ENCODE peak calls at places on chromosomes 5 and 9, in nine cellular contexts. One of them, this sample, is unnamed.

GRCh38 chr5:146233441-146233840 is 30.0 kb downstream of the RBM27 start:
- DNase-seq in cardiac fibroblast: peak
- DNase-seq in activated B cell treated with CpG ODN at 0.5 μM for 24 hours: no peak
- DNase-seq in transverse colon: no peak
- DNase-seq in nephron progenitor cell: no peak
- DNase-seq in fibroblast of the aortic adventitia: peak
- DNase-seq in colonic mucosa: no peak
- DNase-seq in CD8-positive, alpha-beta T cell: no peak
- DNase-seq in PC-9: no peak
- DNase-seq in this sample: no peak

GRCh38 chr5:79330071-79330470 is 94.1 kb downstream of the JMY start:
- DNase-seq in cardiac fibroblast: peak
- DNase-seq in activated B cell treated with CpG ODN at 0.5 μM for 24 hours: no peak
- DNase-seq in transverse colon: no peak
- DNase-seq in nephron progenitor cell: no peak
- DNase-seq in fibroblast of the aortic adventitia: peak
- DNase-seq in colonic mucosa: no peak
- DNase-seq in CD8-positive, alpha-beta T cell: no peak
- DNase-seq in PC-9: no peak
- DNase-seq in this sample: no peak

GRCh38 chr9:68560131-68560844 is 19.6 kb upstream of the TMEM252 start:
- DNase-seq in cardiac fibroblast: peak
- DNase-seq in activated B cell treated with CpG ODN at 0.5 μM for 24 hours: peak
- DNase-seq in transverse colon: peak
- DNase-seq in nephron progenitor cell: peak
- DNase-seq in fibroblast of the aortic adventitia: peak
- DNase-seq in colonic mucosa: peak
- DNase-seq in CD8-positive, alpha-beta T cell: peak
- DNase-seq in PC-9: no peak
- DNase-seq in this sample: peak

GRCh38 chr5:125199968-125200841 is 453.8 kb upstream of the ZNF608 start:
- DNase-seq in cardiac fibroblast: no peak
- DNase-seq in activated B cell treated with CpG ODN at 0.5 μM for 24 hours: no peak
- DNase-seq in transverse colon: no peak
- DNase-seq in nephron progenitor cell: peak
- DNase-seq in fibroblast of the aortic adventitia: no peak
- DNase-seq in colonic mucosa: no peak
- DNase-seq in CD8-positive, alpha-beta T cell: no peak
- DNase-seq in PC-9: no peak
- DNase-seq in this sample: no peak

GRCh38 chr5:168372351-168372946 is 81.0 kb downstream of the WWC1 start:
- DNase-seq in cardiac fibroblast: no peak
- DNase-seq in activated B cell treated with CpG ODN at 0.5 μM for 24 hours: no peak
- DNase-seq in transverse colon: no peak
- DNase-seq in nephron progenitor cell: no peak
- DNase-seq in fibroblast of the aortic adventitia: no peak
- DNase-seq in colonic mucosa: no peak
- DNase-seq in CD8-positive, alpha-beta T cell: no peak
- DNase-seq in PC-9: no peak
- DNase-seq in this sample: no peak

GRCh38 chr9:136857606-136858412 is 5.7 kb downstream of the MAMDC4 start:
- DNase-seq in cardiac fibroblast: no peak
- DNase-seq in activated B cell treated with CpG ODN at 0.5 μM for 24 hours: no peak
- DNase-seq in transverse colon: peak
- DNase-seq in nephron progenitor cell: no peak
- DNase-seq in fibroblast of the aortic adventitia: no peak
- DNase-seq in colonic mucosa: peak
- DNase-seq in CD8-positive, alpha-beta T cell: no peak
- DNase-seq in PC-9: peak
- DNase-seq in this sample: peak

GRCh38 chr5:106959447-106959846 is 711.3 kb downstream of the EFNA5 start:
- DNase-seq in cardiac fibroblast: no peak
- DNase-seq in activated B cell treated with CpG ODN at 0.5 μM for 24 hours: no peak
- DNase-seq in transverse colon: peak
- DNase-seq in nephron progenitor cell: no peak
- DNase-seq in fibroblast of the aortic adventitia: no peak
- DNase-seq in colonic mucosa: peak
- DNase-seq in CD8-positive, alpha-beta T cell: no peak
- DNase-seq in PC-9: peak
- DNase-seq in this sample: no peak

GRCh38 chr9:96686638-96687335 is 31.7 kb upstream of the PRXL2C start:
- DNase-seq in cardiac fibroblast: peak
- DNase-seq in activated B cell treated with CpG ODN at 0.5 μM for 24 hours: peak
- DNase-seq in transverse colon: peak
- DNase-seq in nephron progenitor cell: peak
- DNase-seq in fibroblast of the aortic adventitia: peak
- DNase-seq in colonic mucosa: peak
- DNase-seq in CD8-positive, alpha-beta T cell: peak
- DNase-seq in PC-9: peak
- DNase-seq in this sample: peak

GRCh38 chr9:5509573-5509972 is 758 bp upstream of the PDCD1LG2 start:
- DNase-seq in cardiac fibroblast: peak
- DNase-seq in activated B cell treated with CpG ODN at 0.5 μM for 24 hours: no peak
- DNase-seq in transverse colon: no peak
- DNase-seq in nephron progenitor cell: no peak
- DNase-seq in fibroblast of the aortic adventitia: peak
- DNase-seq in colonic mucosa: no peak
- DNase-seq in CD8-positive, alpha-beta T cell: no peak
- DNase-seq in PC-9: peak
- DNase-seq in this sample: no peak

GRCh38 chr9:89999534-90000370 is 394.9 kb downstream of the GADD45G start:
- DNase-seq in cardiac fibroblast: peak
- DNase-seq in activated B cell treated with CpG ODN at 0.5 μM for 24 hours: peak
- DNase-seq in transverse colon: peak
- DNase-seq in nephron progenitor cell: no peak
- DNase-seq in fibroblast of the aortic adventitia: peak
- DNase-seq in colonic mucosa: peak
- DNase-seq in CD8-positive, alpha-beta T cell: peak
- DNase-seq in PC-9: no peak
- DNase-seq in this sample: peak

GRCh38 chr9:90726215-90726614 is 75.4 kb upstream of the SYK start:
- DNase-seq in cardiac fibroblast: no peak
- DNase-seq in activated B cell treated with CpG ODN at 0.5 μM for 24 hours: no peak
- DNase-seq in transverse colon: no peak
- DNase-seq in nephron progenitor cell: no peak
- DNase-seq in fibroblast of the aortic adventitia: no peak
- DNase-seq in colonic mucosa: no peak
- DNase-seq in CD8-positive, alpha-beta T cell: no peak
- DNase-seq in PC-9: no peak
- DNase-seq in this sample: no peak

GRCh38 chr9:88387035-88387732 is 1.1 kb upstream of the SPIN1 start:
- DNase-seq in cardiac fibroblast: peak
- DNase-seq in activated B cell treated with CpG ODN at 0.5 μM for 24 hours: peak
- DNase-seq in transverse colon: peak
- DNase-seq in nephron progenitor cell: peak
- DNase-seq in fibroblast of the aortic adventitia: peak
- DNase-seq in colonic mucosa: peak
- DNase-seq in CD8-positive, alpha-beta T cell: peak
- DNase-seq in PC-9: peak
- DNase-seq in this sample: no peak

GRCh38 chr5:175124821-175125220 is 319.2 kb downstream of the DRD1 start:
- DNase-seq in cardiac fibroblast: no peak
- DNase-seq in activated B cell treated with CpG ODN at 0.5 μM for 24 hours: no peak
- DNase-seq in transverse colon: no peak
- DNase-seq in nephron progenitor cell: no peak
- DNase-seq in fibroblast of the aortic adventitia: no peak
- DNase-seq in colonic mucosa: no peak
- DNase-seq in CD8-positive, alpha-beta T cell: no peak
- DNase-seq in PC-9: no peak
- DNase-seq in this sample: no peak

GRCh38 chr5:16588434-16589214 is 28.2 kb downstream of the RETREG1 start:
- DNase-seq in cardiac fibroblast: no peak
- DNase-seq in activated B cell treated with CpG ODN at 0.5 μM for 24 hours: no peak
- DNase-seq in transverse colon: no peak
- DNase-seq in nephron progenitor cell: no peak
- DNase-seq in fibroblast of the aortic adventitia: no peak
- DNase-seq in colonic mucosa: no peak
- DNase-seq in CD8-positive, alpha-beta T cell: no peak
- DNase-seq in PC-9: no peak
- DNase-seq in this sample: no peak

GRCh38 chr9:116941266-116941665 is 254.2 kb downstream of the TRIM32 start:
- DNase-seq in cardiac fibroblast: no peak
- DNase-seq in activated B cell treated with CpG ODN at 0.5 μM for 24 hours: no peak
- DNase-seq in transverse colon: no peak
- DNase-seq in nephron progenitor cell: no peak
- DNase-seq in fibroblast of the aortic adventitia: no peak
- DNase-seq in colonic mucosa: no peak
- DNase-seq in CD8-positive, alpha-beta T cell: no peak
- DNase-seq in PC-9: no peak
- DNase-seq in this sample: no peak

GRCh38 chr9:128078504-128079434 is 10.7 kb downstream of the SLC25A25 start:
- DNase-seq in cardiac fibroblast: peak
- DNase-seq in activated B cell treated with CpG ODN at 0.5 μM for 24 hours: no peak
- DNase-seq in transverse colon: peak
- DNase-seq in nephron progenitor cell: no peak
- DNase-seq in fibroblast of the aortic adventitia: peak
- DNase-seq in colonic mucosa: peak
- DNase-seq in CD8-positive, alpha-beta T cell: no peak
- DNase-seq in PC-9: peak
- DNase-seq in this sample: no peak

GRCh38 chr5:172953776-172954189 is 5.4 kb upstream of the RPL26L1 start:
- DNase-seq in cardiac fibroblast: peak
- DNase-seq in activated B cell treated with CpG ODN at 0.5 μM for 24 hours: no peak
- DNase-seq in transverse colon: no peak
- DNase-seq in nephron progenitor cell: no peak
- DNase-seq in fibroblast of the aortic adventitia: peak
- DNase-seq in colonic mucosa: no peak
- DNase-seq in CD8-positive, alpha-beta T cell: no peak
- DNase-seq in PC-9: no peak
- DNase-seq in this sample: no peak

GRCh38 chr5:111548992-111549649 is 36.8 kb upstream of the STARD4 start:
- DNase-seq in cardiac fibroblast: no peak
- DNase-seq in activated B cell treated with CpG ODN at 0.5 μM for 24 hours: no peak
- DNase-seq in transverse colon: peak
- DNase-seq in nephron progenitor cell: no peak
- DNase-seq in fibroblast of the aortic adventitia: peak
- DNase-seq in colonic mucosa: no peak
- DNase-seq in CD8-positive, alpha-beta T cell: no peak
- DNase-seq in PC-9: no peak
- DNase-seq in this sample: no peak

GRCh38 chr5:158119852-158120708 is 261.1 kb upstream of the CLINT1 start:
- DNase-seq in cardiac fibroblast: no peak
- DNase-seq in activated B cell treated with CpG ODN at 0.5 μM for 24 hours: no peak
- DNase-seq in transverse colon: no peak
- DNase-seq in nephron progenitor cell: no peak
- DNase-seq in fibroblast of the aortic adventitia: no peak
- DNase-seq in colonic mucosa: no peak
- DNase-seq in CD8-positive, alpha-beta T cell: no peak
- DNase-seq in PC-9: peak
- DNase-seq in this sample: no peak

GRCh38 chr9:136545065-136545965 is 533 bp downstream of the NOTCH1 start:
- DNase-seq in cardiac fibroblast: no peak
- DNase-seq in activated B cell treated with CpG ODN at 0.5 μM for 24 hours: peak
- DNase-seq in transverse colon: no peak
- DNase-seq in nephron progenitor cell: peak
- DNase-seq in fibroblast of the aortic adventitia: no peak
- DNase-seq in colonic mucosa: no peak
- DNase-seq in CD8-positive, alpha-beta T cell: peak
- DNase-seq in PC-9: no peak
- DNase-seq in this sample: no peak

GRCh38 chr5:143061161-143061945 is 291.2 kb downstream of the ARHGAP26 start:
- DNase-seq in cardiac fibroblast: peak
- DNase-seq in activated B cell treated with CpG ODN at 0.5 μM for 24 hours: no peak
- DNase-seq in transverse colon: no peak
- DNase-seq in nephron progenitor cell: no peak
- DNase-seq in fibroblast of the aortic adventitia: peak
- DNase-seq in colonic mucosa: no peak
- DNase-seq in CD8-positive, alpha-beta T cell: no peak
- DNase-seq in PC-9: peak
- DNase-seq in this sample: no peak

GRCh38 chr5:1406681-1407640 is 38.3 kb downstream of the SLC6A3 start:
- DNase-seq in cardiac fibroblast: no peak
- DNase-seq in activated B cell treated with CpG ODN at 0.5 μM for 24 hours: no peak
- DNase-seq in transverse colon: no peak
- DNase-seq in nephron progenitor cell: no peak
- DNase-seq in fibroblast of the aortic adventitia: no peak
- DNase-seq in colonic mucosa: no peak
- DNase-seq in CD8-positive, alpha-beta T cell: no peak
- DNase-seq in PC-9: no peak
- DNase-seq in this sample: no peak

GRCh38 chr9:82903503-82903902 is 159.4 kb downstream of the RASEF start:
- DNase-seq in cardiac fibroblast: no peak
- DNase-seq in activated B cell treated with CpG ODN at 0.5 μM for 24 hours: no peak
- DNase-seq in transverse colon: no peak
- DNase-seq in nephron progenitor cell: no peak
- DNase-seq in fibroblast of the aortic adventitia: no peak
- DNase-seq in colonic mucosa: no peak
- DNase-seq in CD8-positive, alpha-beta T cell: no peak
- DNase-seq in PC-9: no peak
- DNase-seq in this sample: no peak
- TF ChIP-seq CTCF in cardiac fibroblast: no peak
- TF ChIP-seq CTCF in activated B cell treated with CpG ODN at 0.5 μM for 24 hours: no peak
- TF ChIP-seq CTCF in transverse colon: no peak
- TF ChIP-seq CTCF in nephron progenitor cell: no peak
- TF ChIP-seq CTCF in fibroblast of the aortic adventitia: no peak
- TF ChIP-seq CTCF in colonic mucosa: no peak
- TF ChIP-seq CTCF in CD8-positive, alpha-beta T cell: no peak
- TF ChIP-seq CTCF in PC-9: no peak
- TF ChIP-seq CTCF in this sample: no peak

DNA sequence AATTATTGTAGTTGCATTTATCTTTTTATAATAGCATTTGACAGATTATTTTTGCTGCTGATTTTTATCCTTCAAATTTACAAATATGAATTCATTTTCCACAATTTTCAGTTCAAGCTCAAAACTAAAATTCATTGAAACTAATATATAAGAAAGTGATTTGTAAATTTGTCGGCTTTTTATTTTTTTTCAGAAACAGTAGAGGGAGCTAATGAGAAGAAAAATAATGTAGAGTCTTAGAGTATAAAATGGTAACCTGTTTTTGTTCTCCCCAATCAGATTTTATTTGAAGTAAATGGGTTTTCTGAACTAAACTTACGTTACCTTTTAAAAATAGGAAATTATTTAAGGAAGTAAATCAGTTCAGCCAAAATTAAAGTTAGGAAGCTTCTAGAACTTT is 19.2 kb downstream of the PRRC1 start:
- DNase-seq in cardiac fibroblast: peak
- DNase-seq in activated B cell treated with CpG ODN at 0.5 μM for 24 hours: no peak
- DNase-seq in transverse colon: no peak
- DNase-seq in nephron progenitor cell: no peak
- DNase-seq in fibroblast of the aortic adventitia: peak
- DNase-seq in colonic mucosa: no peak
- DNase-seq in CD8-positive, alpha-beta T cell: no peak
- DNase-seq in PC-9: no peak
- DNase-seq in this sample: no peak
- TF ChIP-seq CTCF in cardiac fibroblast: peak
- TF ChIP-seq CTCF in activated B cell treated with CpG ODN at 0.5 μM for 24 hours: no peak
- TF ChIP-seq CTCF in transverse colon: no peak
- TF ChIP-seq CTCF in nephron progenitor cell: peak
- TF ChIP-seq CTCF in fibroblast of the aortic adventitia: peak
- TF ChIP-seq CTCF in colonic mucosa: no peak
- TF ChIP-seq CTCF in CD8-positive, alpha-beta T cell: peak
- TF ChIP-seq CTCF in PC-9: peak
- TF ChIP-seq CTCF in this sample: peak

GRCh38 chr5:133581918-133582317 is 30.4 kb downstream of the FSTL4 start:
- DNase-seq in cardiac fibroblast: no peak
- DNase-seq in activated B cell treated with CpG ODN at 0.5 μM for 24 hours: no peak
- DNase-seq in transverse colon: no peak
- DNase-seq in nephron progenitor cell: no peak
- DNase-seq in fibroblast of the aortic adventitia: no peak
- DNase-seq in colonic mucosa: no peak
- DNase-seq in CD8-positive, alpha-beta T cell: no peak
- DNase-seq in PC-9: no peak
- DNase-seq in this sample: no peak
- TF ChIP-seq CTCF in cardiac fibroblast: no peak
- TF ChIP-seq CTCF in activated B cell treated with CpG ODN at 0.5 μM for 24 hours: no peak
- TF ChIP-seq CTCF in transverse colon: no peak
- TF ChIP-seq CTCF in nephron progenitor cell: no peak
- TF ChIP-seq CTCF in fibroblast of the aortic adventitia: no peak
- TF ChIP-seq CTCF in colonic mucosa: no peak
- TF ChIP-seq CTCF in CD8-positive, alpha-beta T cell: no peak
- TF ChIP-seq CTCF in PC-9: no peak
- TF ChIP-seq CTCF in this sample: no peak

GRCh38 chr5:180090769-180091546 is 19.4 kb upstream of the RNF130 start:
- DNase-seq in cardiac fibroblast: peak
- DNase-seq in activated B cell treated with CpG ODN at 0.5 μM for 24 hours: no peak
- DNase-seq in transverse colon: peak
- DNase-seq in nephron progenitor cell: no peak
- DNase-seq in fibroblast of the aortic adventitia: peak
- DNase-seq in colonic mucosa: peak
- DNase-seq in CD8-positive, alpha-beta T cell: peak
- DNase-seq in PC-9: no peak
- DNase-seq in this sample: peak
- TF ChIP-seq CTCF in cardiac fibroblast: peak
- TF ChIP-seq CTCF in activated B cell treated with CpG ODN at 0.5 μM for 24 hours: no peak
- TF ChIP-seq CTCF in transverse colon: peak
- TF ChIP-seq CTCF in nephron progenitor cell: no peak
- TF ChIP-seq CTCF in fibroblast of the aortic adventitia: peak
- TF ChIP-seq CTCF in colonic mucosa: no peak
- TF ChIP-seq CTCF in CD8-positive, alpha-beta T cell: peak
- TF ChIP-seq CTCF in PC-9: no peak
- TF ChIP-seq CTCF in this sample: peak

This sample was measured in CD14-positive monocyte.